ENCODE peak calls at places on chromosome 18, in five cellular contexts. F is mesenchymal stem cell, N is neuronal stem cell, R is H9, J is H1. A is an unnamed sample.

GRCh38 chr18:12628706-12629702 is 28.9 kb downstream of the SPIRE1 start:
- DNase-seq in N (no peak), R (no peak), F (peak), J (no peak), A (no peak)

GRCh38 chr18:9874730-9875129 is 11.0 kb upstream of the TXNDC2 start:
- DNase-seq in F (no peak), N (no peak), R (no peak), J (no peak), A (no peak)

GRCh38 chr18:79819951-79820351 is 22.2 kb downstream of the KCNG2 start:
- DNase-seq in R (no peak), J (peak), N (no peak), F (no peak), A (no peak)

GRCh38 chr18:2847341-2848144 is 737 bp downstream of the EMILIN2 start:
- DNase-seq in F (peak), N (peak), J (peak), R (peak), A (no peak)

GRCh38 chr18:75162467-75162866 is 46.5 kb downstream of the PTGR3 start:
- DNase-seq in N (no peak), J (no peak), R (no peak), F (no peak), A (no peak)

GRCh38 chr18:79578396-79579260 is 101.0 kb upstream of the CTDP1 start:
- DNase-seq in R (peak), N (no peak), F (no peak), J (no peak), A (no peak)

GRCh38 chr18:77062518-77063003 is 70.0 kb downstream of the MBP start:
- DNase-seq in N (no peak), J (no peak), R (no peak), F (no peak), A (no peak)

GRCh38 chr18:80175451-80176235 is 66.6 kb downstream of the ADNP2 start:
- DNase-seq in J (no peak), R (no peak), N (no peak), F (no peak), A (no peak)

GRCh38 chr18:79643049-79643765 is 36.4 kb upstream of the CTDP1 start:
- DNase-seq in N (no peak), J (no peak), R (no peak), F (no peak), A (no peak)

GRCh38 chr18:73785276-73785675 is 362.4 kb downstream of the FBXO15 start:
- DNase-seq in R (no peak), N (no peak), J (no peak), F (no peak), A (no peak)

GRCh38 chr18:56276466-56276865 is 361.9 kb downstream of the TXNL1 start:
- DNase-seq in F (no peak), N (no peak), J (no peak), R (no peak), A (no peak)

GRCh38 chr18:2538844-2539243 is 32.5 kb downstream of the METTL4 start:
- DNase-seq in F (no peak), R (no peak), J (no peak), N (no peak), A (no peak)

GRCh38 chr18:65737346-65737745 is 13.5 kb upstream of the CDH7 start:
- DNase-seq in J (no peak), R (no peak), F (no peak), N (no peak), A (no peak)

GRCh38 chr18:30556112-30556511 is 486.4 kb downstream of the DSC3 start:
- DNase-seq in J (no peak), R (no peak), F (no peak), N (no peak), A (no peak)

GRCh38 chr18:33467531-33467930 is 27.0 kb upstream of the CCDC178 start:
- DNase-seq in F (no peak), J (no peak), N (no peak), R (no peak), A (no peak)

GRCh38 chr18:3872651-3873050 is 422.7 kb downstream of the TGIF1 start:
- DNase-seq in J (no peak), F (no peak), N (no peak), R (no peak), A (no peak)

GRCh38 chr18:74183110-74183509 is 34.8 kb downstream of the TIMM21 start:
- DNase-seq in J (no peak), R (no peak), F (no peak), N (no peak), A (no peak)

GRCh38 chr18:54883816-54884604 is 55.7 kb downstream of the RAB27B start:
- DNase-seq in N (no peak), F (no peak), R (no peak), J (no peak), A (no peak)

GRCh38 chr18:59061914-59062642 is 77.6 kb upstream of the SEC11C start:
- DNase-seq in N (no peak), R (no peak), F (no peak), J (no peak), A (no peak)

GRCh38 chr18:10418836-10419235 is 35.6 kb upstream of the APCDD1 start:
- DNase-seq in R (no peak), J (no peak), F (no peak), N (no peak), A (no peak)

GRCh38 chr18:21853020-21853419 is 112.4 kb downstream of the MIB1 start:
- DNase-seq in N (no peak), F (peak), J (no peak), R (no peak), A (no peak)

GRCh38 chr18:77165489-77166415 is 33.2 kb upstream of the MBP start:
- DNase-seq in J (no peak), R (no peak), F (no peak), N (no peak), A (no peak)

GRCh38 chr18:76410660-76411417 is 84.2 kb downstream of the ZNF516 start:
- DNase-seq in N (no peak), R (peak), F (no peak), J (no peak), A (no peak)

GRCh38 chr18:377088-377487 is 109.2 kb upstream of the THOC1 start:
- DNase-seq in F (no peak), J (peak), R (peak), N (no peak), A (no peak)

GRCh38 chr18:47331051-47331450 is 79.6 kb upstream of the SKOR2 start:
- DNase-seq in R (no peak), N (no peak), F (no peak), J (no peak), A (no peak)

GRCh38 chr18:12948055-12948804 is 419 bp downstream of the SEH1L start:
- DNase-seq in R (peak), J (no peak), N (no peak), F (peak), A (peak)

GRCh38 chr18:57802869-57803118 is 321 bp downstream of the ATP8B1 start:
- DNase-seq in F (no peak), N (no peak), R (peak), J (no peak), A (no peak)
- H3K27ac ChIP-seq in F (no peak), N (no peak), R (no peak), J (no peak), A (no peak)

DNA sequence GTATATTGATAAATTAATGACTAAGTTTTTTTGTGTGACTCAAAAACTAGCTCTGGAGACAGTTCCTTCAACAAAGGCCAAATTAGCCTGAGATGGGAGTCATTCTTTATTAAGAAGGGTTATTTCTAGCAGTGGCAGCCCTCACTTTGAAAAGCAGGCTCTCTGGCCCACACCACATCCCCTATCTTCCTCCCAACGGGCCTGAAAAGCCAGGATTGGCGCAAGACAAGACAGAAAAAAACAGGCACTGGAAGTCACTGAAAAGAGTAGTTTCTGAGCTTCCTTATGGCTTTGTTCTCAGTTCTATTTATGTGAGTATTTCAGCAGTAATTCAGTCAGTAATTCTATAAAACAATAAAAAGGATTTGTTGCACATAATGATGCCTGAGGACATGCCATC is 149.0 kb downstream of the LAMA3 start:
- DNase-seq in R (no peak), J (no peak), N (no peak), F (no peak), A (no peak)
- H4K8ac ChIP-seq in R (no peak), J (no peak), N (no peak), F (no peak), A (no peak)

DNA sequence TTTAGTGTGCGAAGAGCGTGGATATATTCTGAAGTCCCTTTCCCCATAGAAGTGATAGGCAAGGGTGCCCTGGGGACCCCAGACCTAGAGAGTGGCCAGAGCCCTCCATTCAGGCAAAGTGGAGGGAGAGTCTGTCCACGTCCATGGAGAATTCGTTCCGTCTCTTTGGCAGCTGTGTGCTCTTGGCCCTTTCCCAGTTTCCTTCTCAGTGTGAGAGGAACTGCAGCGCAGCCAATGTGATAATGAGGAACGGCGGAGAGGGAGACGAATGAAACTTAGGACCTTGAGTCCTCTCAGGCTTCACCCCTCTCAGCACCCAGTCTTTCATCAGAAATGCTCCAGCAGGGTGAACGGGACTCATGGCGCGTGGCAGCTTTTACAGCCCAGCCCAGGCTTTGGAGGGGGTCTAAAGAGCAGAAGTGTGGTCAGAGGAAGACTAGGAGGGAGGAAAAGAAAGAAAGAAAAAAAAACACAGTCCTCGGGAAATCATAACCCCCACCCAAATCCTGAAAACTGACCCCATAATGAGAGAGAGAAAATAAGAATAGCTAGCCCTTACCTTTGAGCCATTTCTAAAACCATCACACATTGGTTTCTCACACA is 95.0 kb upstream of the RIOK3 start:
- DNase-seq in R (no peak), F (no peak), J (no peak), N (no peak), A (no peak)
- H2BK12ac ChIP-seq in R (no peak), F (no peak), J (no peak), N (no peak), A (no peak)

GRCh38 chr18:8794133-8794986 is 89.0 kb downstream of the MTCL1 start:
- DNase-seq in J (no peak), F (no peak), R (no peak), N (no peak), A (peak)
- H3K27ac ChIP-seq in J (no peak), F (peak), R (peak), N (no peak), A (no peak)

GRCh38 chr18:48639772-48640432 is 101.1 kb downstream of the CTIF start:
- DNase-seq in N (no peak), R (no peak), F (no peak), J (no peak), A (peak)
- H4K8ac ChIP-seq in N (no peak), R (no peak), F (peak), J (no peak), A (no peak)

GRCh38 chr18:45109271-45109670 is 428.6 kb downstream of the SETBP1 start:
- DNase-seq in N (no peak), J (no peak), R (no peak), F (no peak), A (no peak)
- H2BK12ac ChIP-seq in N (no peak), J (no peak), R (no peak), F (no peak), A (no peak)